ENCODE peak calls at places on chromosomes 4 and X, in seven cellular contexts. E is CD4-positive, alpha-beta T cell; R is transverse colon; D is IMR-90; B is GM12864; Y is omental fat pad; S is AG09309. M is an unnamed sample.
A peak's percentile ranks its signal among the peaks of the same experiment; 100 is the strongest.

GRCh38 chr4:183635333-183635732 is 23.7 kb downstream of the RWDD4 start:
- DNase-seq in E (no peak), R (no peak), D (no peak), B (no peak), Y (no peak), S (no peak), M (no peak)

GRCh38 chrX:88425739-88426138 is 321.3 kb upstream of the CPXCR1 start:
- DNase-seq in E (no peak), R (no peak), D (no peak), B (no peak), Y (no peak), S (no peak), M (no peak)

GRCh38 chrX:154818916-154819770 is 13.9 kb upstream of the MPP1 start:
- DNase-seq in E (no peak), R (no peak), D (no peak), B (no peak), Y (no peak), S (no peak), M (no peak)

GRCh38 chr4:185424905-185425599 is 712 bp downstream of the UFSP2 start:
- DNase-seq in E (no peak), R (no peak), D (peak; percentile 36), B (no peak), Y (no peak), S (peak; percentile 7), M (peak; percentile 12)

GRCh38 chrX:31845003-31845402 is 773.2 kb upstream of the FTHL17 start:
- DNase-seq in E (no peak), R (no peak), D (no peak), B (no peak), Y (no peak), S (no peak), M (no peak)

GRCh38 chr4:22515145-22515887 is 550 bp downstream of the ADGRA3 start:
- DNase-seq in E (peak; percentile 36), R (peak; percentile 78), D (peak; percentile 64), B (no peak), Y (no peak), S (no peak), M (peak; percentile 81)

GRCh38 chr4:124873361-124874171 is 161.0 kb upstream of the ANKRD50 start:
- DNase-seq in E (no peak), R (no peak), D (no peak), B (no peak), Y (no peak), S (no peak), M (no peak)

GRCh38 chrX:118554511-118554910 is 58.9 kb downstream of the DOCK11 start:
- DNase-seq in E (no peak), R (no peak), D (no peak), B (no peak), Y (no peak), S (no peak), M (no peak)

GRCh38 chr4:113682730-113683129 is 78.8 kb downstream of the CAMK2D start:
- DNase-seq in E (no peak), R (no peak), D (peak; percentile 90), B (no peak), Y (no peak), S (no peak), M (no peak)

GRCh38 chrX:2711441-2711840 is 20.3 kb downstream of the CD99 start:
- DNase-seq in E (no peak), R (no peak), D (no peak), B (no peak), Y (no peak), S (no peak), M (no peak)

GRCh38 chr4:86250006-86250405 is 109.8 kb downstream of the MAPK10 start:
- DNase-seq in E (no peak), R (no peak), D (peak; percentile 12), B (no peak), Y (no peak), S (peak; percentile 53), M (no peak)

GRCh38 chrX:107566603-107567262 is 61.6 kb upstream of the PRPS1 start:
- DNase-seq in E (no peak), R (no peak), D (peak; percentile 34), B (no peak), Y (no peak), S (no peak), M (no peak)

GRCh38 chr4:98522603-98523395 is 135.6 kb downstream of the TSPAN5 start:
- DNase-seq in E (no peak), R (no peak), D (peak; percentile 92), B (no peak), Y (no peak), S (no peak), M (no peak)

GRCh38 chr4:35182451-35182850 is 1061.9 kb downstream of the ARAP2 start:
- DNase-seq in E (no peak), R (no peak), D (no peak), B (no peak), Y (no peak), S (no peak), M (no peak)

GRCh38 chr4:132592340-132592739 is 556.8 kb upstream of the PCDH10 start:
- DNase-seq in E (no peak), R (no peak), D (no peak), B (no peak), Y (no peak), S (no peak), M (no peak)
- TF ChIP-seq CTCF in E (no peak), R (no peak), D (no peak), B (no peak), Y (no peak), S (no peak), M (no peak)

DNA sequence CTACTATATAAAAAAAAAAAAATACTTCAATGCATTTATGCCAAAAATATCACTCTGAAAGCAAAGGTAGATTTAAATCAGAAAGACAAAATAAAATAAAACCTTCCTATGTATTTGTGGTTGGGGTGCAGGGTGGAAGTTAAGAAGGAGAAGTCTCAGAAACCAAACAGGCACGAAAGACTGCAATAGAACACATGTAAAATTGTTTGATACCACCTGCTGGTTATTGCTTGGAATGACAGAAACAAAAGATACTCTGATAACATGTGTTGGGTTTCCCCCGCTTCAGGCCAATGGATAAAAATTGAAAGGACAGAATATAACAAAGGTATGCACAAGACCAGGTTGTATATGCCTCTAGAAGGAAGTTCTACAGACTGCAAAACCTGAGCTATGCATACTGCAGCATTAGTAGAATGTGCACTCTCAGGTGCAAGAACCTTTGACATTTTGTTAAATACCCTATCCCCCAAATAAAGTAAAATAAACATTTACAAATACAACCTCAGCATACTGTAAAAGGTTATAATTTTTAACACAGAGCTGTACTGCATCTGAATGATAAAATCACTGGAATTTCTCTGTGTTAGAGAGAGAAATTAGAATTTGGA is 118.8 kb downstream of the GABRA2 start:
- DNase-seq in E (no peak), R (no peak), D (peak; percentile 4), B (peak; percentile 1), Y (no peak), S (no peak), M (no peak)
- TF ChIP-seq CTCF in E (no peak), R (peak; percentile 40), D (peak; percentile 43), B (peak; percentile 54), Y (no peak), S (no peak), M (peak; percentile 50)

GRCh38 chr4:147682755-147683154 is 1.2 kb downstream of the PRMT9 start:
- DNase-seq in E (no peak), R (no peak), D (peak; percentile 56), B (no peak), Y (no peak), S (no peak), M (no peak)

GRCh38 chr4:147683172-147683571 is 791 bp downstream of the PRMT9 start:
- DNase-seq in E (no peak), R (peak; percentile 24), D (peak; percentile 32), B (no peak), Y (no peak), S (peak; percentile 4), M (no peak)

GRCh38 chr4:147674496-147674895 is 9.5 kb downstream of the PRMT9 start:
- DNase-seq in E (no peak), R (no peak), D (peak; percentile 77), B (no peak), Y (no peak), S (no peak), M (no peak)

GRCh38 chr4:147678121-147678520 is 5.8 kb downstream of the PRMT9 start:
- DNase-seq in E (no peak), R (no peak), D (no peak), B (no peak), Y (no peak), S (no peak), M (no peak)

GRCh38 chr4:147678796-147679549 is 5.0 kb downstream of the PRMT9 start:
- DNase-seq in E (no peak), R (no peak), D (peak; percentile 41), B (peak; percentile 27), Y (no peak), S (no peak), M (no peak)
- TF ChIP-seq CTCF in E (no peak), R (no peak), D (no peak), B (peak; percentile 51), Y (no peak), S (no peak), M (peak; percentile 56)

DNA sequence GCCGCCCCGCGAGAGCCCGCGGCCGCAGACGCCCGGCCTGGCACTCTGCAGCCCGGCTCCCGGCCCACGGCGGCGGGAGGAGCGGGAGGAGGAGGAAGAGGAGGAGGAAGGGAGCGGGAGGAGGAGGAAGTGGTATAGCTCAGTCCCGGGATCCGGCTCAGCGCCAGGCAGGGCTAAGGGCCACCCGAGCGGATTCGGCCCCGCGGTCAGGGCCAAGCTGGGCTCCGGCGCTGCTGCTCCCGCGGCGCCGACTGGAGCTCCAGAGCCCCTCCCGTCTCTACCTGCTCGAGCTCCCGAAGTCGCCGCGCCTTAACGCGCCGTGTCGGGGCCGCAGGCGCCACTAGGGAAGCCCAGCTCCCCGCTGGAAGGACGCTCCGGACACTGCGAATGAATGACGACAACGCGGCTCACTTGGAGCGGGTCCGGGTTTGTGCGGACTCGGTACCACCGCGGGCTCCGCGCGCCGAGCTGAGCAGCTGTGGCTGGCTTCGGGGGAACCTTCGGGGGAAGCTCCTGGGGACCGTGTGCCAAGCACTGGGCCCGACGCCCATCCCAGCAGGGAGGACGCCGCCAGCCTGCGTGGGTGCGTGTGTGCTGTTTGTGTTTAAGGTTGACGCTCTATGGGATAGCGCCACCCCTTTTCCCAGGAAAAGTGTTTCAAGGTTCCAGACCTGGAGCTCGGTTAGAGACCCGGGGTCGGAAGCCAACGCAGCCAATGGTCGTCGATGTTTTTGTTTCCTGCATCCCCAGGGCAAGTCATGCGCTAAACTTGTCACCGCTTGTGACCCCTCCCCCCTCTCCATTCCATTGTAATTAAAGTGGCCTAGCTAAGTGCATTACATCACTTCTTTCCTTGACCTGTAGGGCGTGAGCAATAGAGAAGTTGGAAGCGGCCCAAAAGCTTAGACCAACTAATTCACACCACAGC is at the start of gene TBC1D9:
- DNase-seq in E (no peak), R (peak; percentile 84), D (peak; percentile 55), B (peak; percentile 31), Y (peak; percentile 75), S (peak; percentile 16), M (peak; percentile 72)
- TF ChIP-seq CTCF in E (no peak), R (no peak), D (no peak), B (peak; percentile 1), Y (no peak), S (no peak), M (no peak)

DNA sequence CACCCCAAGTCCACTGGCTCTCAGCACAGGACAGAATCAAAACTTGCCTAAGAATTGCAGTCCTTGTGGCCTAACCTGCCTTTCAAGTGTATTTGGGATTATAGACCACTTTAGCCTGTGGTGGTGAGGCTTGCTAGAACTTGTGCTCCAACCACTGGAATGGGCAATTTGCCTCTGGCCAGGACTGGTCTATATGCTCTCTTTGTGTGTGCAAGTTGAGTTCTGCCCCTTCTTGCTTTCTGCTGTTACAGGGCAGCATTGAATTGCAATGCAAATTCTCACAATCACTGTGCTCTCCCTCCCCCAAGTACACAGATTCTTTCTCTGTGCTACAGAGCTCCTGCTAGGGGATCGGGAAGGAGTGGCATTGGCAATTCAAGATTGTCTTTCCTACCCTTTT is 233.6 kb upstream of the DIPK2B start:
- DNase-seq in E (no peak), R (no peak), D (no peak), B (no peak), Y (no peak), S (no peak), M (no peak)
- TF ChIP-seq CTCF in E (no peak), R (no peak), D (no peak), B (no peak), Y (no peak), S (no peak), M (no peak)

M was measured in GM06990.